ENCODE peak calls at places on chromosomes 5 and 9, in six cellular contexts. One of them, this sample, is unnamed.

GRCh38 chr9:137064027-137064879 is 6.1 kb downstream of the SAPCD2 start:
- DNase-seq in H9: peak; percentile 84
- DNase-seq in mesenchymal stem cell: peak; percentile 36
- DNase-seq in IMR-90: no peak
- DNase-seq in H1: peak; percentile 95
- DNase-seq in trophoblast cell: no peak
- DNase-seq in this sample: no peak

GRCh38 chr5:69265931-69266330 is 31.2 kb downstream of the CDK7 start:
- DNase-seq in H9: peak; percentile 88
- DNase-seq in mesenchymal stem cell: no peak
- DNase-seq in IMR-90: no peak
- DNase-seq in H1: peak; percentile 85
- DNase-seq in trophoblast cell: no peak
- DNase-seq in this sample: peak; percentile 51

GRCh38 chr5:51082741-51083140 is 300.5 kb upstream of the ISL1 start:
- DNase-seq in H9: no peak
- DNase-seq in mesenchymal stem cell: no peak
- DNase-seq in IMR-90: no peak
- DNase-seq in H1: no peak
- DNase-seq in trophoblast cell: no peak
- DNase-seq in this sample: no peak

GRCh38 chr9:14243514-14244042 is 70.4 kb downstream of the NFIB start:
- DNase-seq in H9: no peak
- DNase-seq in mesenchymal stem cell: no peak
- DNase-seq in IMR-90: peak; percentile 12
- DNase-seq in H1: no peak
- DNase-seq in trophoblast cell: no peak
- DNase-seq in this sample: no peak

GRCh38 chr9:29966247-29966646 is 2393.0 kb upstream of the C9orf72 start:
- DNase-seq in H9: no peak
- DNase-seq in mesenchymal stem cell: peak; percentile 90
- DNase-seq in IMR-90: no peak
- DNase-seq in H1: no peak
- DNase-seq in trophoblast cell: peak; percentile 0
- DNase-seq in this sample: no peak

GRCh38 chr5:6570530-6570929 is 62.3 kb downstream of the NSUN2 start:
- DNase-seq in H9: no peak
- DNase-seq in mesenchymal stem cell: no peak
- DNase-seq in IMR-90: no peak
- DNase-seq in H1: no peak
- DNase-seq in trophoblast cell: no peak
- DNase-seq in this sample: no peak

GRCh38 chr9:37215456-37216229 is 95.3 kb downstream of the ZCCHC7 start:
- DNase-seq in H9: no peak
- DNase-seq in mesenchymal stem cell: no peak
- DNase-seq in IMR-90: peak; percentile 55
- DNase-seq in H1: no peak
- DNase-seq in trophoblast cell: no peak
- DNase-seq in this sample: no peak

GRCh38 chr5:102965653-102966052 is 154.3 kb downstream of the GIN1 start:
- DNase-seq in H9: no peak
- DNase-seq in mesenchymal stem cell: no peak
- DNase-seq in IMR-90: no peak
- DNase-seq in H1: no peak
- DNase-seq in trophoblast cell: no peak
- DNase-seq in this sample: no peak

GRCh38 chr9:131887680-131888079 is 147.8 kb upstream of the RAPGEF1 start:
- DNase-seq in H9: no peak
- DNase-seq in mesenchymal stem cell: no peak
- DNase-seq in IMR-90: no peak
- DNase-seq in H1: no peak
- DNase-seq in trophoblast cell: no peak
- DNase-seq in this sample: no peak

GRCh38 chr5:78116167-78116566 is 178.3 kb downstream of the AP3B1 start:
- DNase-seq in H9: no peak
- DNase-seq in mesenchymal stem cell: no peak
- DNase-seq in IMR-90: no peak
- DNase-seq in H1: no peak
- DNase-seq in trophoblast cell: no peak
- DNase-seq in this sample: no peak

GRCh38 chr9:75960561-75960960 is 70.1 kb downstream of the PCSK5 start:
- DNase-seq in H9: no peak
- DNase-seq in mesenchymal stem cell: no peak
- DNase-seq in IMR-90: no peak
- DNase-seq in H1: no peak
- DNase-seq in trophoblast cell: no peak
- DNase-seq in this sample: no peak

GRCh38 chr5:80071510-80072021 is 36.4 kb downstream of the THBS4 start:
- DNase-seq in H9: no peak
- DNase-seq in mesenchymal stem cell: no peak
- DNase-seq in IMR-90: no peak
- DNase-seq in H1: no peak
- DNase-seq in trophoblast cell: no peak
- DNase-seq in this sample: no peak

GRCh38 chr5:75395277-75395676 is 58.3 kb downstream of the HMGCR start:
- DNase-seq in H9: no peak
- DNase-seq in mesenchymal stem cell: peak; percentile 10
- DNase-seq in IMR-90: no peak
- DNase-seq in H1: no peak
- DNase-seq in trophoblast cell: no peak
- DNase-seq in this sample: no peak

GRCh38 chr5:84384604-84385575 is at the start of gene EDIL3:
- DNase-seq in H9: peak; percentile 71
- DNase-seq in mesenchymal stem cell: peak; percentile 76
- DNase-seq in IMR-90: peak; percentile 59
- DNase-seq in H1: peak; percentile 82
- DNase-seq in trophoblast cell: no peak
- DNase-seq in this sample: peak; percentile 59

GRCh38 chr5:19104963-19105362 is 883.0 kb downstream of the CDH18 start:
- DNase-seq in H9: no peak
- DNase-seq in mesenchymal stem cell: no peak
- DNase-seq in IMR-90: no peak
- DNase-seq in H1: no peak
- DNase-seq in trophoblast cell: no peak
- DNase-seq in this sample: no peak

GRCh38 chr5:65151632-65152031 is 330.1 kb downstream of the ADAMTS6 start:
- DNase-seq in H9: no peak
- DNase-seq in mesenchymal stem cell: peak; percentile 15
- DNase-seq in IMR-90: peak; percentile 26
- DNase-seq in H1: no peak
- DNase-seq in trophoblast cell: no peak
- DNase-seq in this sample: no peak

GRCh38 chr5:175849153-175849552 is 22.2 kb upstream of the CPLX2 start:
- DNase-seq in H9: no peak
- DNase-seq in mesenchymal stem cell: no peak
- DNase-seq in IMR-90: no peak
- DNase-seq in H1: no peak
- DNase-seq in trophoblast cell: no peak
- DNase-seq in this sample: no peak

GRCh38 chr5:143156556-143156955 is 246.9 kb downstream of the NR3C1 start:
- DNase-seq in H9: no peak
- DNase-seq in mesenchymal stem cell: no peak
- DNase-seq in IMR-90: no peak
- DNase-seq in H1: no peak
- DNase-seq in trophoblast cell: no peak
- DNase-seq in this sample: no peak

GRCh38 chr5:95864944-95865504 is 42.5 kb upstream of the GLRX start:
- DNase-seq in H9: no peak
- DNase-seq in mesenchymal stem cell: peak; percentile 56
- DNase-seq in IMR-90: peak; percentile 58
- DNase-seq in H1: no peak
- DNase-seq in trophoblast cell: no peak
- DNase-seq in this sample: no peak

GRCh38 chr5:169941542-169941941 is 38.8 kb downstream of the INSYN2B start:
- DNase-seq in H9: no peak
- DNase-seq in mesenchymal stem cell: no peak
- DNase-seq in IMR-90: no peak
- DNase-seq in H1: no peak
- DNase-seq in trophoblast cell: no peak
- DNase-seq in this sample: no peak

GRCh38 chr5:74679968-74680367 is 5.1 kb upstream of the HEXB start:
- DNase-seq in H9: no peak
- DNase-seq in mesenchymal stem cell: peak; percentile 13
- DNase-seq in IMR-90: peak; percentile 70
- DNase-seq in H1: no peak
- DNase-seq in trophoblast cell: no peak
- DNase-seq in this sample: no peak

GRCh38 chr5:160432815-160433214 is 11.2 kb downstream of the PTTG1 start:
- DNase-seq in H9: no peak
- DNase-seq in mesenchymal stem cell: no peak
- DNase-seq in IMR-90: no peak
- DNase-seq in H1: no peak
- DNase-seq in trophoblast cell: no peak
- DNase-seq in this sample: no peak

GRCh38 chr9:134892820-134893420 is 12.3 kb downstream of the FCN2 start:
- DNase-seq in H9: no peak
- DNase-seq in mesenchymal stem cell: no peak
- DNase-seq in IMR-90: no peak
- DNase-seq in H1: no peak
- DNase-seq in trophoblast cell: no peak
- DNase-seq in this sample: no peak

GRCh38 chr5:151125421-151125820 is 32.2 kb downstream of the ANXA6 start:
- DNase-seq in H9: no peak
- DNase-seq in mesenchymal stem cell: no peak
- DNase-seq in IMR-90: no peak
- DNase-seq in H1: no peak
- DNase-seq in trophoblast cell: no peak
- DNase-seq in this sample: no peak

GRCh38 chr5:73131711-73132428 is 11.5 kb downstream of the TMEM171 start:
- DNase-seq in H9: no peak
- DNase-seq in mesenchymal stem cell: no peak
- DNase-seq in IMR-90: no peak
- DNase-seq in H1: peak; percentile 3
- DNase-seq in trophoblast cell: no peak
- DNase-seq in this sample: no peak

GRCh38 chr5:135033026-135033861 is 784 bp downstream of the PITX1 start:
- DNase-seq in H9: peak; percentile 75
- DNase-seq in mesenchymal stem cell: peak; percentile 63
- DNase-seq in IMR-90: peak; percentile 56
- DNase-seq in H1: peak; percentile 72
- DNase-seq in trophoblast cell: no peak
- DNase-seq in this sample: peak; percentile 56

GRCh38 chr5:69083412-69083811 is 10.4 kb upstream of the SLC30A5 start:
- DNase-seq in H9: peak; percentile 75
- DNase-seq in mesenchymal stem cell: no peak
- DNase-seq in IMR-90: no peak
- DNase-seq in H1: peak; percentile 47
- DNase-seq in trophoblast cell: peak; percentile 48
- DNase-seq in this sample: no peak

GRCh38 chr5:138065102-138065501 is 18.7 kb upstream of the WNT8A start:
- DNase-seq in H9: peak; percentile 67
- DNase-seq in mesenchymal stem cell: no peak
- DNase-seq in IMR-90: no peak
- DNase-seq in H1: peak; percentile 79
- DNase-seq in trophoblast cell: peak; percentile 18
- DNase-seq in this sample: no peak

GRCh38 chr5:9468070-9468388 is 77.8 kb downstream of the SEMA5A start:
- DNase-seq in H9: no peak
- DNase-seq in mesenchymal stem cell: peak; percentile 94
- DNase-seq in IMR-90: peak; percentile 94
- DNase-seq in H1: no peak
- DNase-seq in trophoblast cell: no peak
- DNase-seq in this sample: no peak

GRCh38 chr5:119655081-119655480 is 25.7 kb downstream of the FAM170A start:
- DNase-seq in H9: no peak
- DNase-seq in mesenchymal stem cell: peak; percentile 59
- DNase-seq in IMR-90: no peak
- DNase-seq in H1: no peak
- DNase-seq in trophoblast cell: peak; percentile 2
- DNase-seq in this sample: no peak

DNA sequence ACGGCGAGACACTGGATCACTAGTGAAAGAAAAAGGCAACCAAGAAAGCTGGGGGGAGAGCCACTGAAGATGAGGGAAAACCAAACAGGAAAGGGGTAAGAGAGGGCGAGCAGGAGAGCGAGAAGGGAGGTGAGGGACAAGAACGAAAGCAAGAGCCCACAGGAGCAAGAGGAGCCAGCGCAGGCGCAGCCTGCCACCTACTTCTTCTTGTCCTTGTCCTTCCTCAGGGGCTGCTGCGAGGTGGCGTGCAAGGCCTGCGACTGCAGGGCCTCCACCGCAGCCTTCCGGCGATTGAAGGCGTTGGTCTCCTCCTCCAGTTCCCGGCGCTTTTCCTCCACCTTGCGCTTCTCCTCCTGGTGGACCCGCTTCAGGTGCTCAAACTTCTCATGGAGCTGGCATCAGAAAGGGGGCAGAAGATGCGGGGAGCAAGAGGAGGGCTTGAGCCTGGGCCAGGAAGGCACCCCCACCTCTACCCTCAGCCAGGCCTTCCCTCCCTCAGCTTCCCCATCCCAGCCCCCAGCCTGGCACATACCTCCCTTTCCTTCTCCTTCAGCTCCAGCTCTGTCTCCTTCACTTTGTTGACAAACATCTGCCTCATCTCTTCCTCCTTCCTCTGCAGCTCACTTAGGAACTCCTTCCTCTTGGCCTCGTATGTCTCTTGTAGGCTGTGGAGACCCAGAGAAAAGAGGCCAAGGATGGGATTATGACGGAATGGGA is 13.5 kb downstream of the CCNI2 start:
- DNase-seq in H9: peak; percentile 12
- DNase-seq in mesenchymal stem cell: no peak
- DNase-seq in IMR-90: no peak
- DNase-seq in H1: no peak
- DNase-seq in trophoblast cell: no peak
- DNase-seq in this sample: no peak
- H3K14ac ChIP-seq in H9: no peak overlapping the region
- H3K14ac ChIP-seq in mesenchymal stem cell: no peak overlapping the region
- H3K14ac ChIP-seq in IMR-90: no peak overlapping the region
- H3K14ac ChIP-seq in H1: no peak overlapping the region
- H3K14ac ChIP-seq in trophoblast cell: no peak overlapping the region
- H3K14ac ChIP-seq in this sample: no peak overlapping the region

GRCh38 chr5:53031695-53032096 is 42.5 kb downstream of the ITGA2 start:
- DNase-seq in H9: no peak
- DNase-seq in mesenchymal stem cell: peak; percentile 96
- DNase-seq in IMR-90: peak; percentile 98
- DNase-seq in H1: no peak
- DNase-seq in trophoblast cell: peak; percentile 35
- DNase-seq in this sample: no peak
- H3K4ac ChIP-seq in H9: no peak overlapping the region
- H3K4ac ChIP-seq in mesenchymal stem cell: no peak overlapping the region
- H3K4ac ChIP-seq in IMR-90: peak overlapping the region; percentile 93
- H3K4ac ChIP-seq in H1: no peak overlapping the region
- H3K4ac ChIP-seq in trophoblast cell: no peak overlapping the region
- H3K4ac ChIP-seq in this sample: no peak overlapping the region

GRCh38 chr5:177474845-177475562 is 1.6 kb upstream of the DBN1 start:
- DNase-seq in H9: no peak
- DNase-seq in mesenchymal stem cell: peak; percentile 38
- DNase-seq in IMR-90: no peak
- DNase-seq in H1: no peak
- DNase-seq in trophoblast cell: no peak
- DNase-seq in this sample: no peak
- H2AK5ac ChIP-seq in H9: no peak overlapping the region
- H2AK5ac ChIP-seq in mesenchymal stem cell: no peak overlapping the region
- H2AK5ac ChIP-seq in IMR-90: peak overlapping the region; percentile 23
- H2AK5ac ChIP-seq in H1: peak overlapping the region; percentile 88
- H2AK5ac ChIP-seq in trophoblast cell: no peak overlapping the region
- H2AK5ac ChIP-seq in this sample: peak overlapping the region; percentile 27

GRCh38 chr5:124492444-124493224 is 253.8 kb downstream of the ZNF608 start:
- DNase-seq in H9: no peak
- DNase-seq in mesenchymal stem cell: no peak
- DNase-seq in IMR-90: no peak
- DNase-seq in H1: no peak
- DNase-seq in trophoblast cell: no peak
- DNase-seq in this sample: no peak

GRCh38 chr5:124494540-124495116 is 251.8 kb downstream of the ZNF608 start:
- DNase-seq in H9: no peak
- DNase-seq in mesenchymal stem cell: no peak
- DNase-seq in IMR-90: peak; percentile 25
- DNase-seq in H1: no peak
- DNase-seq in trophoblast cell: no peak
- DNase-seq in this sample: no peak
- H3K14ac ChIP-seq in H9: no peak overlapping the region
- H3K14ac ChIP-seq in mesenchymal stem cell: no peak overlapping the region
- H3K14ac ChIP-seq in IMR-90: no peak overlapping the region
- H3K14ac ChIP-seq in H1: no peak overlapping the region
- H3K14ac ChIP-seq in trophoblast cell: no peak overlapping the region
- H3K14ac ChIP-seq in this sample: no peak overlapping the region

This sample was measured in neuronal stem cell.